ENCODE peak calls at places on chromosomes 2 and 18, in seven cellular contexts. R, A, T, N, J, F and I are unnamed samples.

GRCh38 chr2:2839393-2840096 is 508.5 kb upstream of the MYT1L start:
- DNase-seq in F (no peak), J (no peak), A (no peak), T (no peak), N (no peak), R (no peak), I (no peak)

GRCh38 chr2:219551412-219551811 is 7.6 kb downstream of the TMEM198 start:
- DNase-seq in F (no peak), T (no peak), J (no peak), N (peak; percentile 51), A (no peak), R (no peak), I (peak; percentile 45)

GRCh38 chr2:20352230-20353216 is 1.9 kb upstream of the PUM2 start:
- DNase-seq in N (no peak), R (no peak), T (no peak), F (no peak), A (no peak), J (peak; percentile 20), I (no peak)

GRCh38 chr2:234512884-234513669 is 16.2 kb upstream of the ARL4C start:
- DNase-seq in N (no peak), F (no peak), J (no peak), T (no peak), R (no peak), A (no peak), I (no peak)

GRCh38 chr2:55618649-55619055 is 1.2 kb upstream of the PPP4R3B start:
- DNase-seq in T (peak; percentile 68), F (no peak), N (peak; percentile 41), R (peak; percentile 29), J (peak; percentile 72), A (peak; percentile 53), I (peak; percentile 49)

GRCh38 chr2:20188851-20189250 is 36.1 kb downstream of the SDC1 start:
- DNase-seq in N (peak; percentile 81), F (no peak), A (no peak), R (no peak), J (no peak), T (no peak), I (no peak)

GRCh38 chr2:45855374-45855773 is 203.9 kb downstream of the PRKCE start:
- DNase-seq in A (no peak), N (no peak), T (no peak), R (no peak), F (no peak), J (no peak), I (no peak)

GRCh38 chr2:197207608-197208007 is 103.0 kb downstream of the ANKRD44 start:
- DNase-seq in R (no peak), T (no peak), F (no peak), A (no peak), J (no peak), N (no peak), I (no peak)

GRCh38 chr2:232761301-232761907 is 15.0 kb downstream of the KCNJ13 start:
- DNase-seq in T (no peak), F (no peak), N (no peak), A (peak; percentile 15), J (peak; percentile 53), R (no peak), I (peak; percentile 39)

GRCh38 chr2:10963155-10963554 is 51.4 kb downstream of the KCNF1 start:
- DNase-seq in A (no peak), N (no peak), F (no peak), R (no peak), T (no peak), J (no peak), I (peak; percentile 60)

GRCh38 chr2:238138331-238139102 is at the start of gene KLHL30:
- DNase-seq in F (no peak), A (no peak), T (no peak), N (no peak), R (no peak), J (no peak), I (no peak)

GRCh38 chr2:213152065-213152794 is 818 bp upstream of the IKZF2 start:
- DNase-seq in A (no peak), R (no peak), F (no peak), J (peak; percentile 81), T (peak; percentile 77), N (peak; percentile 74), I (peak; percentile 75)

GRCh38 chr2:39202639-39203369 is 41.0 kb downstream of the CDKL4 start:
- DNase-seq in N (no peak), T (no peak), R (no peak), J (peak; percentile 16), A (no peak), F (no peak), I (no peak)

GRCh38 chr2:40285391-40285790 is 166.5 kb downstream of the SLC8A1 start:
- DNase-seq in N (no peak), J (no peak), T (no peak), F (no peak), R (no peak), A (no peak), I (no peak)

GRCh38 chr2:24873619-24874018 is 46.4 kb downstream of the ADCY3 start:
- DNase-seq in R (no peak), F (no peak), N (no peak), A (no peak), T (no peak), J (no peak), I (no peak)

GRCh38 chr18:33821503-33821902 is 243.5 kb downstream of the ASXL3 start:
- DNase-seq in F (no peak), N (no peak), R (no peak), J (no peak), A (no peak), T (no peak), I (no peak)

GRCh38 chr2:120546077-120546864 is 189.4 kb upstream of the GLI2 start:
- DNase-seq in T (no peak), R (no peak), J (no peak), N (peak; percentile 55), A (no peak), F (no peak), I (peak; percentile 83)

GRCh38 chr2:71070294-71071025 is 2.0 kb downstream of the NAGK start:
- DNase-seq in T (no peak), J (peak; percentile 33), R (no peak), N (no peak), F (no peak), A (no peak), I (peak; percentile 34)

GRCh38 chr2:120104002-120104467 is 91.2 kb downstream of the EPB41L5 start:
- DNase-seq in A (no peak), R (no peak), N (no peak), F (no peak), T (no peak), J (no peak), I (peak; percentile 88)

GRCh38 chr2:239597216-239597615 is 196.4 kb upstream of the HDAC4 start:
- DNase-seq in F (no peak), R (peak; percentile 5), J (no peak), T (peak; percentile 12), A (no peak), N (no peak), I (no peak)

GRCh38 chr2:7007846-7008741 is 90.9 kb downstream of the RNF144A start:
- DNase-seq in N (no peak), T (peak; percentile 93), A (no peak), R (no peak), J (no peak), F (no peak), I (no peak)
- TF ChIP-seq CTCF in N (no peak), T (peak; percentile 37), A (no peak), R (no peak), J (no peak), F (no peak), I (no peak)

GRCh38 chr18:56702946-56703345 is 51.8 kb downstream of the WDR7 start:
- DNase-seq in F (no peak), A (peak; percentile 24), R (no peak), J (peak; percentile 28), N (peak; percentile 20), T (no peak), I (peak; percentile 36)
- TF ChIP-seq CTCF in F (peak; percentile 21), A (peak; percentile 64), R (no peak), J (peak; percentile 24), N (peak; percentile 54), T (peak; percentile 56), I (peak; percentile 81)

GRCh38 chr2:53739057-53739456 is 28.5 kb upstream of the CHAC2 start:
- DNase-seq in R (no peak), A (no peak), F (no peak), J (no peak), N (no peak), T (no peak), I (no peak)

GRCh38 chr2:53737091-53737490 is 30.5 kb upstream of the CHAC2 start:
- DNase-seq in F (no peak), N (no peak), A (no peak), R (no peak), J (no peak), T (no peak), I (no peak)

GRCh38 chr2:53744395-53745065 is 23.1 kb upstream of the CHAC2 start:
- DNase-seq in N (no peak), A (no peak), T (no peak), R (no peak), F (no peak), J (no peak), I (no peak)

DNA sequence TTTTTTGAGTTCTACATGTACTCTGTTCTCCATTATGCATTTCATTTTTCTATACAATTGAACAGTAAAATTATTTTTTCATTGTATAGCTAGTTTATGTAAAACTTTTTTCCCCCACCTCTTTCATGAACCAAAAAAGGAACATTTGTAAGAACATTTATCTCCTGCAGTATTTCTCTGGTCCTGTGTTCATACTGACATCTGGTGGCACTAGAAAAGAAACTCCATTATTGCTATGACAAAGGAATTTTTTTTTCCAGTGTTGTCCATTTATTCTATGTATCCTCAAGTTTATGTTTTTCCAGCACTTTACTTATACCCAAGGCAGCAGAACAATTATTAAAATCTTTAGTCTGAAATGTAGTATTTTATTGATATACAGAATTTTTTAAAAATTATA is 27.4 kb upstream of the CHAC2 start:
- DNase-seq in F (no peak), R (no peak), A (no peak), T (no peak), N (no peak), J (no peak), I (peak; percentile 40)
- TF ChIP-seq CTCF in F (peak; percentile 6), R (no peak), A (no peak), T (peak; percentile 57), N (peak; percentile 14), J (peak; percentile 3), I (peak; percentile 80)

GRCh38 chr2:51790854-51791253 is 758.9 kb upstream of the NRXN1 start:
- DNase-seq in N (no peak), J (no peak), T (no peak), A (no peak), F (no peak), R (no peak), I (no peak)

GRCh38 chr2:51789908-51790307 is 758.0 kb upstream of the NRXN1 start:
- DNase-seq in A (no peak), F (no peak), N (no peak), R (no peak), J (no peak), T (no peak), I (no peak)

DNA sequence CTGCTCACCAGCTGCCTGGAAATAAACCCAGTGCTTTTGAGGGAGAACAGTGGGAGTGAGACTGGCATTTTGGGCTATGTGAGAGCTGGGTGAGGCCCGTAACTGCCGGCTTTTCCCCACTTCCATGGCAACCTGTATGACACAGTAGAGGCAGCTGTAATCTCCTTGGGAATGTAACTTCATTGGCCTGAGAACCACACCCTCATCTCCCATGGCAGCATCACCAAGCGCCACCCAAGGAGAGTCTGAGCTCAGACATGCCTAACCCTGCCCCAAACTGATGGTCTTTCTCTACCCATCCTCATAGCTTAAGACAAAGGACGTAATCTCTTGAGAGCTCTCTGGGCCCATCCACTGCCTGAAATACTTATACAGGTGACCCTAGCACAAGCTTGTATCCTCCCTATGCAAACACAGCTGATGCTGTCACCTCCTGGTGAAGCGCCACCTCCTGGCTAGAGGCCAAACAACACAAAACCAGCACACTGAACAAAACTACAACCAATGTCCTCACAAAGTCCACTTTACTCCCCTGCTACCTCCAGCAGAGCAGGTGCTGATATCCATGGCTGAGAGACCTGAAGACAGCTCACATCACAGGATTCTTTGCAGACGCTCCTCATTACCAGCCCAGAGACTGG is 763.4 kb upstream of the NRXN1 start:
- DNase-seq in A (no peak), T (no peak), F (no peak), N (peak; percentile 35), J (no peak), R (no peak), I (no peak)
- TF ChIP-seq CTCF in A (no peak), T (no peak), F (no peak), N (peak; percentile 35), J (peak; percentile 22), R (no peak), I (peak; percentile 17)